ENCODE peak calls at places on chromosome 14, in four cellular contexts. W is heart right ventricle, E is HEK293T, C is NCI-H187. H is an unnamed sample.
A peak's percentile ranks its signal among the peaks of the same experiment; 100 is the strongest.

GRCh38 chr14:56881181-56881580 is 70.9 kb upstream of the OTX2 start:
- DNase-seq in E (no peak), W (no peak), C (no peak), H (no peak)

GRCh38 chr14:23297878-23298277 is 4.8 kb downstream of the PPP1R3E start:
- DNase-seq in W (no peak), C (no peak), E (no peak), H (no peak)

GRCh38 chr14:96801931-96802330 is 4.7 kb downstream of the VRK1 start:
- DNase-seq in E (no peak), W (no peak), C (no peak), H (no peak)

GRCh38 chr14:32078030-32078793 is 1.1 kb downstream of the ARHGAP5 start:
- DNase-seq in E (peak; percentile 10), C (peak; percentile 19), W (peak; percentile 46), H (peak; percentile 30)

GRCh38 chr14:78119440-78119839 is 50.7 kb upstream of the NRXN3 start:
- DNase-seq in W (no peak), E (no peak), C (no peak), H (no peak)

GRCh38 chr14:69320581-69321365 is 60.8 kb downstream of the GALNT16 start:
- DNase-seq in E (no peak), W (no peak), C (no peak), H (no peak)

GRCh38 chr14:106395460-106396050 is 869.2 kb downstream of the TMEM121 start:
- DNase-seq in C (no peak), E (no peak), W (no peak), H (no peak)

GRCh38 chr14:75514673-75515630 is 7.3 kb upstream of the BATF start:
- DNase-seq in E (no peak), W (no peak), C (no peak), H (peak; percentile 59)

GRCh38 chr14:92888896-92889295 is 34.1 kb upstream of the CHGA start:
- DNase-seq in C (no peak), E (no peak), W (no peak), H (no peak)

GRCh38 chr14:24458736-24459135 is 16.2 kb upstream of the SDR39U1 start:
- DNase-seq in E (no peak), W (no peak), C (no peak), H (no peak)

GRCh38 chr14:89977668-89978067 is 21.9 kb downstream of the TDP1 start:
- DNase-seq in E (no peak), W (no peak), C (no peak), H (no peak)

GRCh38 chr14:105439179-105439578 is 19.6 kb downstream of the MTA1 start:
- DNase-seq in E (no peak), C (no peak), W (no peak), H (no peak)

GRCh38 chr14:78356406-78356805 is 186.2 kb downstream of the NRXN3 start:
- DNase-seq in E (no peak), C (no peak), W (no peak), H (no peak)

GRCh38 chr14:81323621-81324400 is 76.3 kb downstream of the STON2 start:
- DNase-seq in C (peak; percentile 76), E (peak; percentile 58), W (no peak), H (peak; percentile 73)

GRCh38 chr14:68621400-68622365 is 171.2 kb downstream of the ZFP36L1 start:
- DNase-seq in W (peak; percentile 76), E (no peak), C (no peak), H (no peak)

GRCh38 chr14:36515105-36515593 is 4.9 kb downstream of the NKX2-1 start:
- DNase-seq in E (no peak), C (no peak), W (no peak), H (no peak)

GRCh38 chr14:24437736-24438067 is 4.9 kb downstream of the SDR39U1 start:
- DNase-seq in E (no peak), W (no peak), C (no peak), H (no peak)

GRCh38 chr14:51328089-51328941 is 88.3 kb downstream of the TMX1 start:
- DNase-seq in E (no peak), C (no peak), W (peak; percentile 39), H (no peak)

GRCh38 chr14:92241966-92242365 is 81.0 kb upstream of the SLC24A4 start:
- DNase-seq in W (no peak), C (no peak), E (no peak), H (no peak)

GRCh38 chr14:35051796-35052195 is 5.7 kb downstream of the FAM177A1 start:
- DNase-seq in E (no peak), W (no peak), C (no peak), H (no peak)

GRCh38 chr14:33564774-33565630 is 385.9 kb downstream of the EGLN3 start:
- DNase-seq in C (no peak), E (no peak), W (no peak), H (no peak)

GRCh38 chr14:53156238-53156637 is 3.1 kb upstream of the DDHD1 start:
- DNase-seq in W (no peak), E (no peak), C (no peak), H (no peak)

GRCh38 chr14:89237923-89238529 is 179.0 kb downstream of the FOXN3 start:
- DNase-seq in E (peak; percentile 13), C (no peak), W (no peak), H (no peak)

GRCh38 chr14:85934123-85934885 is 404.4 kb downstream of the FLRT2 start:
- DNase-seq in C (no peak), W (peak; percentile 15), E (no peak), H (peak; percentile 64)

GRCh38 chr14:56482306-56482705 is 97.3 kb upstream of the TMEM260 start:
- DNase-seq in E (peak; percentile 45), W (no peak), C (peak; percentile 44), H (no peak)